ENCODE peak calls at places on chromosomes 7 and 10, in four cellular contexts. K, L, Q and H are unnamed samples.

GRCh38 chr10:25059990-25060389 is 43.6 kb downstream of the THNSL1 start:
- DNase-seq in K (no peak), L (no peak), Q (no peak), H (peak)

GRCh38 chr7:100667331-100668068 is 6.0 kb upstream of the GNB2 start:
- DNase-seq in K (no peak), L (no peak), Q (no peak), H (no peak)

GRCh38 chr10:123666318-123667291 is at the start of gene GPR26:
- DNase-seq in K (no peak), L (peak), Q (no peak), H (no peak)

GRCh38 chr10:14086596-14086995 is 244.1 kb downstream of the FRMD4A start:
- DNase-seq in K (no peak), L (no peak), Q (no peak), H (peak)

GRCh38 chr7:114502454-114503254 is 88.0 kb downstream of the FOXP2 start:
- DNase-seq in K (no peak), L (no peak), Q (no peak), H (no peak)

GRCh38 chr7:12212051-12212485 is 974 bp downstream of the TMEM106B start:
- DNase-seq in K (no peak), L (peak), Q (peak), H (no peak)

GRCh38 chr7:135802697-135803096 is 54.1 kb upstream of the FAM180A start:
- DNase-seq in K (no peak), L (no peak), Q (no peak), H (no peak)

GRCh38 chr7:65390588-65390987 is 16.9 kb downstream of the ZNF92 start:
- DNase-seq in K (no peak), L (no peak), Q (no peak), H (no peak)

GRCh38 chr10:51289519-51289918 is 215.2 kb downstream of the PRKG1 start:
- DNase-seq in K (no peak), L (no peak), Q (no peak), H (no peak)

GRCh38 chr7:125136755-125137547 is 207.3 kb upstream of the POT1 start:
- DNase-seq in K (no peak), L (no peak), Q (no peak), H (no peak)

GRCh38 chr7:116097365-116098009 is 66.9 kb upstream of the TFEC start:
- DNase-seq in K (no peak), L (no peak), Q (no peak), H (no peak)

GRCh38 chr10:58780481-58780880 is 267.8 kb downstream of the BICC1 start:
- DNase-seq in K (no peak), L (no peak), Q (no peak), H (no peak)

GRCh38 chr7:972670-973309 is 2.6 kb downstream of the COX19 start:
- DNase-seq in K (no peak), L (no peak), Q (no peak), H (no peak)

GRCh38 chr7:117143066-117143465 is 179.8 kb downstream of the WNT2 start:
- DNase-seq in K (no peak), L (no peak), Q (no peak), H (no peak)

GRCh38 chr7:79612027-79612426 is 158.6 kb upstream of the MAGI2 start:
- DNase-seq in K (no peak), L (no peak), Q (peak), H (no peak)

GRCh38 chr10:69087600-69088470 is at the start of gene SRGN:
- DNase-seq in K (peak), L (no peak), Q (peak), H (peak)

GRCh38 chr7:48636391-48637015 is 287.8 kb upstream of the CDC14C start:
- DNase-seq in K (no peak), L (peak), Q (no peak), H (no peak)

GRCh38 chr10:59006511-59007306 is 169.7 kb upstream of the PHYHIPL start:
- DNase-seq in K (no peak), L (no peak), Q (no peak), H (no peak)

GRCh38 chr10:33073641-33074410 is 115.8 kb upstream of the ITGB1 start:
- DNase-seq in K (no peak), L (no peak), Q (no peak), H (no peak)

GRCh38 chr7:37916673-37917660 is at the start of gene SFRP4:
- DNase-seq in K (no peak), L (peak), Q (peak), H (no peak)

GRCh38 chr7:12683678-12684077 is 3.8 kb upstream of the ARL4A start:
- DNase-seq in K (no peak), L (no peak), Q (peak), H (no peak)

GRCh38 chr10:44424953-44425352 is 40.1 kb upstream of the CXCL12 start:
- DNase-seq in K (no peak), L (no peak), Q (no peak), H (no peak)